ENCODE peak calls at places on chromosomes 3 and 15, in seven cellular contexts. X, Q, M, N, V, I and A are unnamed samples.

GRCh38 chr3:128588147-128588546 is 62.5 kb downstream of the RPN1 start:
- DNase-seq in Q (no peak), X (no peak), V (no peak), M (no peak), N (no peak), I (no peak), A (no peak)

GRCh38 chr3:195059006-195059350 is 212.0 kb downstream of the XXYLT1 start:
- DNase-seq in Q (no peak), V (no peak), I (no peak), X (peak), N (no peak), M (no peak), A (no peak)

GRCh38 chr15:101088788-101089578 is 162.9 kb downstream of the CHSY1 start:
- DNase-seq in N (no peak), I (peak), X (peak), Q (peak), M (peak), V (peak), A (peak)

GRCh38 chr3:39147711-39148115 is 5.7 kb downstream of the CSRNP1 start:
- DNase-seq in Q (no peak), V (peak), M (peak), N (no peak), X (no peak), I (no peak), A (peak)

GRCh38 chr15:91472316-91472756 is 372.3 kb downstream of the SV2B start:
- DNase-seq in N (no peak), M (no peak), X (no peak), V (no peak), I (no peak), Q (no peak), A (peak)

GRCh38 chr15:99143655-99144610 is 39.1 kb downstream of the SYNM start:
- DNase-seq in N (no peak), I (peak), X (peak), M (no peak), V (no peak), Q (no peak), A (no peak)

GRCh38 chr3:114528517-114528916 is 234.7 kb downstream of the TIGIT start:
- DNase-seq in M (no peak), X (no peak), N (no peak), I (no peak), V (no peak), Q (no peak), A (no peak)

GRCh38 chr3:106379251-106379750 is 510.5 kb upstream of the CBLB start:
- DNase-seq in M (no peak), X (no peak), N (no peak), V (no peak), Q (no peak), I (no peak), A (no peak)

GRCh38 chr3:129313983-129314756 is 35.5 kb downstream of the HMCES start:
- DNase-seq in Q (no peak), N (no peak), V (peak), M (no peak), X (peak), I (peak), A (peak)

GRCh38 chr3:167820114-167820865 is 84.8 kb downstream of the SERPINI1 start:
- DNase-seq in X (no peak), Q (no peak), M (no peak), N (no peak), V (no peak), I (no peak), A (no peak)

GRCh38 chr15:84929795-84930371 is 45.4 kb downstream of the SLC28A1 start:
- DNase-seq in V (no peak), N (no peak), M (no peak), Q (no peak), I (peak), X (no peak), A (no peak)

GRCh38 chr15:66389098-66389858 is 2.6 kb downstream of the MAP2K1 start:
- DNase-seq in M (no peak), X (no peak), N (no peak), Q (peak), I (no peak), V (no peak), A (no peak)

GRCh38 chr15:101158166-101159095 is 93.4 kb downstream of the CHSY1 start:
- DNase-seq in N (no peak), M (no peak), I (no peak), Q (no peak), V (no peak), X (no peak), A (no peak)

GRCh38 chr3:64351713-64352595 is 126.7 kb upstream of the PRICKLE2 start:
- DNase-seq in Q (no peak), N (no peak), M (no peak), V (peak), I (peak), X (no peak), A (no peak)

GRCh38 chr3:33137691-33138090 is 23.9 kb downstream of the CRTAP start:
- DNase-seq in I (no peak), N (no peak), M (no peak), V (no peak), Q (no peak), X (no peak), A (no peak)

GRCh38 chr3:148790370-148790769 is 37.2 kb upstream of the CPB1 start:
- DNase-seq in V (no peak), I (no peak), N (no peak), M (no peak), Q (no peak), X (no peak), A (no peak)

GRCh38 chr3:160684368-160684740 is 7.4 kb downstream of the ARL14 start:
- DNase-seq in M (no peak), V (no peak), N (no peak), I (no peak), Q (no peak), X (no peak), A (no peak)

GRCh38 chr3:49462222-49462621 is 7.8 kb upstream of the DAG1 start:
- DNase-seq in M (no peak), N (no peak), X (no peak), I (no peak), Q (no peak), V (no peak), A (no peak)

GRCh38 chr3:25895031-25895430 is 105.1 kb downstream of the OXSM start:
- DNase-seq in Q (no peak), M (no peak), V (no peak), X (no peak), I (no peak), N (no peak), A (no peak)

GRCh38 chr15:40094156-40094555 is 14.5 kb downstream of the BMF start:
- DNase-seq in Q (no peak), X (no peak), I (no peak), M (no peak), N (no peak), V (no peak), A (no peak)